ENCODE peak calls at places on chromosomes 13 and 19, in eight cellular contexts. One of them, this sample, is unnamed.

GRCh38 chr13:22961835-22962537 is 218.8 kb upstream of the SGCG start:
- DNase-seq in heart left ventricle: no peak
- DNase-seq in transverse colon: no peak
- DNase-seq in gastrocnemius medialis: no peak
- DNase-seq in IMR-90: no peak
- DNase-seq in A549: no peak
- DNase-seq in ovary: no peak
- DNase-seq in endothelial cell of umbilical vein: no peak
- DNase-seq in this sample: no peak

GRCh38 chr13:38537026-38537425 is 149.9 kb upstream of the FREM2 start:
- DNase-seq in IMR-90: no peak
- DNase-seq in endothelial cell of umbilical vein: no peak
- DNase-seq in ovary: no peak
- DNase-seq in A549: no peak
- DNase-seq in heart left ventricle: no peak
- DNase-seq in gastrocnemius medialis: no peak
- DNase-seq in transverse colon: no peak
- DNase-seq in this sample: no peak

GRCh38 chr13:53100394-53101063 is 71.9 kb downstream of the OLFM4 start:
- DNase-seq in heart left ventricle: no peak
- DNase-seq in transverse colon: no peak
- DNase-seq in A549: no peak
- DNase-seq in ovary: no peak
- DNase-seq in IMR-90: no peak
- DNase-seq in gastrocnemius medialis: no peak
- DNase-seq in endothelial cell of umbilical vein: no peak
- DNase-seq in this sample: peak

GRCh38 chr19:43576479-43576878 is 878 bp downstream of the PINLYP start:
- DNase-seq in endothelial cell of umbilical vein: no peak
- DNase-seq in transverse colon: no peak
- DNase-seq in gastrocnemius medialis: no peak
- DNase-seq in IMR-90: no peak
- DNase-seq in heart left ventricle: no peak
- DNase-seq in ovary: peak
- DNase-seq in A549: no peak
- DNase-seq in this sample: no peak

GRCh38 chr13:51981355-51981754 is 29.9 kb downstream of the ATP7B start:
- DNase-seq in A549: no peak
- DNase-seq in IMR-90: no peak
- DNase-seq in heart left ventricle: no peak
- DNase-seq in gastrocnemius medialis: no peak
- DNase-seq in endothelial cell of umbilical vein: no peak
- DNase-seq in transverse colon: no peak
- DNase-seq in ovary: no peak
- DNase-seq in this sample: no peak

GRCh38 chr13:70043685-70044084 is 63.9 kb upstream of the ATXN8OS start:
- DNase-seq in IMR-90: no peak
- DNase-seq in gastrocnemius medialis: no peak
- DNase-seq in heart left ventricle: no peak
- DNase-seq in A549: no peak
- DNase-seq in transverse colon: no peak
- DNase-seq in ovary: no peak
- DNase-seq in endothelial cell of umbilical vein: no peak
- DNase-seq in this sample: no peak

GRCh38 chr13:73876323-73876722 is 257.9 kb downstream of the KLF12 start:
- DNase-seq in A549: no peak
- DNase-seq in IMR-90: no peak
- DNase-seq in heart left ventricle: no peak
- DNase-seq in ovary: peak
- DNase-seq in transverse colon: no peak
- DNase-seq in gastrocnemius medialis: no peak
- DNase-seq in endothelial cell of umbilical vein: no peak
- DNase-seq in this sample: no peak

GRCh38 chr13:97879646-97880297 is 73.7 kb upstream of the IPO5 start:
- DNase-seq in heart left ventricle: no peak
- DNase-seq in transverse colon: no peak
- DNase-seq in A549: peak
- DNase-seq in IMR-90: peak
- DNase-seq in gastrocnemius medialis: no peak
- DNase-seq in endothelial cell of umbilical vein: peak
- DNase-seq in ovary: no peak
- DNase-seq in this sample: no peak

GRCh38 chr19:5850743-5851293 is 431 bp downstream of the FUT3 start:
- DNase-seq in IMR-90: peak
- DNase-seq in ovary: peak
- DNase-seq in gastrocnemius medialis: no peak
- DNase-seq in A549: no peak
- DNase-seq in heart left ventricle: no peak
- DNase-seq in endothelial cell of umbilical vein: no peak
- DNase-seq in transverse colon: peak
- DNase-seq in this sample: no peak

GRCh38 chr13:60617863-60618733 is 221.1 kb downstream of the TDRD3 start:
- DNase-seq in endothelial cell of umbilical vein: peak
- DNase-seq in ovary: no peak
- DNase-seq in transverse colon: no peak
- DNase-seq in IMR-90: peak
- DNase-seq in A549: no peak
- DNase-seq in heart left ventricle: no peak
- DNase-seq in gastrocnemius medialis: no peak
- DNase-seq in this sample: no peak

GRCh38 chr13:74450525-74450845 is 316.3 kb upstream of the KLF12 start:
- DNase-seq in endothelial cell of umbilical vein: no peak
- DNase-seq in IMR-90: no peak
- DNase-seq in A549: no peak
- DNase-seq in ovary: no peak
- DNase-seq in transverse colon: no peak
- DNase-seq in heart left ventricle: no peak
- DNase-seq in gastrocnemius medialis: no peak
- DNase-seq in this sample: no peak

GRCh38 chr19:6794817-6795431 is 22.4 kb downstream of the VAV1 start:
- DNase-seq in heart left ventricle: no peak
- DNase-seq in endothelial cell of umbilical vein: no peak
- DNase-seq in ovary: no peak
- DNase-seq in transverse colon: no peak
- DNase-seq in gastrocnemius medialis: no peak
- DNase-seq in A549: no peak
- DNase-seq in IMR-90: no peak
- DNase-seq in this sample: no peak

GRCh38 chr19:1655992-1656608 is 3.7 kb upstream of the TCF3 start:
- DNase-seq in heart left ventricle: no peak
- DNase-seq in IMR-90: no peak
- DNase-seq in A549: no peak
- DNase-seq in endothelial cell of umbilical vein: no peak
- DNase-seq in transverse colon: no peak
- DNase-seq in ovary: no peak
- DNase-seq in gastrocnemius medialis: no peak
- DNase-seq in this sample: peak
- TF ChIP-seq POLR2A in heart left ventricle: no peak
- TF ChIP-seq POLR2A in IMR-90: no peak
- TF ChIP-seq POLR2A in A549: no peak
- TF ChIP-seq POLR2A in endothelial cell of umbilical vein: no peak
- TF ChIP-seq POLR2A in transverse colon: no peak
- TF ChIP-seq POLR2A in ovary: no peak
- TF ChIP-seq POLR2A in gastrocnemius medialis: no peak
- TF ChIP-seq POLR2A in this sample: no peak

GRCh38 chr19:50710094-50710493 is 9.5 kb downstream of the SHANK1 start:
- DNase-seq in IMR-90: no peak
- DNase-seq in gastrocnemius medialis: no peak
- DNase-seq in A549: no peak
- DNase-seq in heart left ventricle: no peak
- DNase-seq in transverse colon: no peak
- DNase-seq in endothelial cell of umbilical vein: no peak
- DNase-seq in ovary: no peak
- DNase-seq in this sample: no peak

GRCh38 chr19:50706387-50706786 is 13.2 kb downstream of the SHANK1 start:
- DNase-seq in heart left ventricle: no peak
- DNase-seq in transverse colon: no peak
- DNase-seq in IMR-90: no peak
- DNase-seq in A549: no peak
- DNase-seq in gastrocnemius medialis: no peak
- DNase-seq in ovary: no peak
- DNase-seq in endothelial cell of umbilical vein: no peak
- DNase-seq in this sample: no peak

GRCh38 chr19:50710612-50711011 is 9.0 kb downstream of the SHANK1 start:
- DNase-seq in gastrocnemius medialis: no peak
- DNase-seq in transverse colon: no peak
- DNase-seq in A549: no peak
- DNase-seq in ovary: no peak
- DNase-seq in heart left ventricle: no peak
- DNase-seq in IMR-90: no peak
- DNase-seq in endothelial cell of umbilical vein: no peak
- DNase-seq in this sample: no peak

GRCh38 chr19:50705422-50706019 is 14.1 kb downstream of the SHANK1 start:
- DNase-seq in gastrocnemius medialis: no peak
- DNase-seq in heart left ventricle: no peak
- DNase-seq in endothelial cell of umbilical vein: peak
- DNase-seq in ovary: no peak
- DNase-seq in A549: peak
- DNase-seq in transverse colon: no peak
- DNase-seq in IMR-90: peak
- DNase-seq in this sample: no peak

DNA sequence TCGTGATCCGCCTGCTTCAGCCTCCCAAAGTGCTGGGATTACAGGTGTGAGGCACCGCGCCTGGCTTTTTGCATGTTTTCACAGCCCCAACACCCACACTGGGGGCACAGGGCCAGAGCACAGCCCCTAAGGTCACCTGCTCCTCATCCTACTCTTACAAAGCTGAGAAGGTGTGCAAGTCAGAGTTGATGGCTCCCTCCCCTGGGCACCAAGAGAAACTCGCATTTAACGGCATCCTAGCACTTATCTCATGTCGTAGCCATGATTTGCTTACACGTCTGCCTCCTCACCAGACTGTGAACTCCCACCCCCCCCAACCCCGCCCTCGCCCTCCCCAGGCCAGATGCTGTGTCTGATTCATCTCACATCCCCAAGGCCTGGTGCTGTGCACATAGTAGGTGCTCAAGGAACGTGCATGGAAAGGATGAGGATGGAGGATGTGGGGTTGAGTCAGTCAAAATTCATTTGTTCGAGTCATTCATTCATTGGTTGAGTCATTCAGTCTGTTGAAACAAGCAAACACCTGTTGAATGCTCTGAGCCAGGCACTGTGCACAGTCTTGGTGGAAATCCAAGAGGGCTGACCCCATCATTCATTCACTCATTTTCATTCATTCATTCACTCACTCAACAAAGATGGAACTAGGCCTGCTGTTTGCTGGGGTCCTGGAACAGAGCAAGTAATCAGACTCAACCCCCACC is 11.3 kb downstream of the SHANK1 start:
- DNase-seq in transverse colon: no peak
- DNase-seq in ovary: no peak
- DNase-seq in heart left ventricle: no peak
- DNase-seq in IMR-90: peak
- DNase-seq in gastrocnemius medialis: no peak
- DNase-seq in A549: no peak
- DNase-seq in endothelial cell of umbilical vein: no peak
- DNase-seq in this sample: no peak
- TF ChIP-seq CTCF in transverse colon: no peak
- TF ChIP-seq CTCF in ovary: no peak
- TF ChIP-seq CTCF in heart left ventricle: no peak
- TF ChIP-seq CTCF in IMR-90: no peak
- TF ChIP-seq CTCF in gastrocnemius medialis: no peak
- TF ChIP-seq CTCF in A549: no peak
- TF ChIP-seq CTCF in endothelial cell of umbilical vein: no peak
- TF ChIP-seq CTCF in this sample: no peak

GRCh38 chr19:12924621-12925310 is 5.7 kb upstream of the SYCE2 start:
- DNase-seq in ovary: no peak
- DNase-seq in A549: no peak
- DNase-seq in transverse colon: no peak
- DNase-seq in gastrocnemius medialis: no peak
- DNase-seq in endothelial cell of umbilical vein: no peak
- DNase-seq in heart left ventricle: no peak
- DNase-seq in IMR-90: no peak
- DNase-seq in this sample: no peak

GRCh38 chr19:12918253-12918652 is 840 bp downstream of the SYCE2 start:
- DNase-seq in gastrocnemius medialis: no peak
- DNase-seq in endothelial cell of umbilical vein: no peak
- DNase-seq in A549: no peak
- DNase-seq in heart left ventricle: no peak
- DNase-seq in transverse colon: no peak
- DNase-seq in IMR-90: no peak
- DNase-seq in ovary: peak
- DNase-seq in this sample: no peak

GRCh38 chr19:12922959-12923358 is 3.9 kb upstream of the SYCE2 start:
- DNase-seq in A549: no peak
- DNase-seq in ovary: no peak
- DNase-seq in gastrocnemius medialis: no peak
- DNase-seq in IMR-90: no peak
- DNase-seq in heart left ventricle: no peak
- DNase-seq in transverse colon: no peak
- DNase-seq in endothelial cell of umbilical vein: no peak
- DNase-seq in this sample: no peak
- TF ChIP-seq POLR2A in A549: no peak
- TF ChIP-seq POLR2A in ovary: no peak
- TF ChIP-seq POLR2A in gastrocnemius medialis: no peak
- TF ChIP-seq POLR2A in IMR-90: no peak
- TF ChIP-seq POLR2A in heart left ventricle: no peak
- TF ChIP-seq POLR2A in transverse colon: no peak
- TF ChIP-seq POLR2A in endothelial cell of umbilical vein: no peak
- TF ChIP-seq POLR2A in this sample: no peak

GRCh38 chr19:34018546-34018945 is 153.8 kb upstream of the LSM14A start:
- DNase-seq in endothelial cell of umbilical vein: no peak
- DNase-seq in ovary: no peak
- DNase-seq in heart left ventricle: no peak
- DNase-seq in A549: no peak
- DNase-seq in gastrocnemius medialis: no peak
- DNase-seq in IMR-90: no peak
- DNase-seq in transverse colon: no peak
- DNase-seq in this sample: no peak
- TF ChIP-seq CTCF in endothelial cell of umbilical vein: no peak
- TF ChIP-seq CTCF in ovary: no peak
- TF ChIP-seq CTCF in heart left ventricle: no peak
- TF ChIP-seq CTCF in A549: no peak
- TF ChIP-seq CTCF in gastrocnemius medialis: no peak
- TF ChIP-seq CTCF in IMR-90: no peak
- TF ChIP-seq CTCF in transverse colon: no peak
- TF ChIP-seq CTCF in this sample: no peak

This sample was measured in spleen.